ENCODE peak calls at places on chromosomes 16 and 17, in four cellular contexts. X, S, W and V are unnamed samples.

GRCh38 chr17:1398900-1399299 is 1.1 kb downstream of the YWHAE start:
- DNase-seq in X (no peak), S (no peak), W (no peak), V (peak)

GRCh38 chr17:44170499-44171201 is at the start of gene ASB16:
- DNase-seq in X (no peak), S (no peak), W (peak), V (no peak)

GRCh38 chr16:81838794-81839193 is 59.7 kb downstream of the PLCG2 start:
- DNase-seq in X (no peak), S (no peak), W (no peak), V (no peak)

GRCh38 chr16:30609002-30609927 is 924 bp downstream of the ZNF689 start:
- DNase-seq in X (no peak), S (peak), W (peak), V (no peak)

GRCh38 chr16:56460101-56460500 is 8.7 kb downstream of the OGFOD1 start:
- DNase-seq in X (no peak), S (no peak), W (no peak), V (no peak)

GRCh38 chr17:55816532-55817272 is 65.9 kb downstream of the PCTP start:
- DNase-seq in X (no peak), S (no peak), W (no peak), V (no peak)

GRCh38 chr17:5272313-5272712 is 9.8 kb upstream of the RABEP1 start:
- DNase-seq in X (no peak), S (no peak), W (no peak), V (no peak)

GRCh38 chr17:41814195-41814594 is 1.4 kb downstream of the FKBP10 start:
- DNase-seq in X (no peak), S (no peak), W (no peak), V (no peak)

GRCh38 chr17:49696233-49696761 is 11.5 kb downstream of the SLC35B1 start:
- DNase-seq in X (no peak), S (no peak), W (no peak), V (no peak)

GRCh38 chr16:445566-445965 is 20.1 kb downstream of the RAB11FIP3 start:
- DNase-seq in X (no peak), S (no peak), W (no peak), V (no peak)

GRCh38 chr16:55044366-55044975 is 113.8 kb downstream of the IRX5 start:
- DNase-seq in X (no peak), S (no peak), W (no peak), V (no peak)

GRCh38 chr16:81521141-81521626 is 76.6 kb downstream of the CMIP start:
- DNase-seq in X (no peak), S (no peak), W (no peak), V (peak)

GRCh38 chr16:726438-727290 is at the start of the genes CCDC78 and HAGHL:
- DNase-seq in X (no peak), S (no peak), W (no peak), V (peak)

GRCh38 chr17:4174556-4174955 is 31.6 kb downstream of the CYB5D2 start:
- DNase-seq in X (no peak), S (no peak), W (no peak), V (no peak)

GRCh38 chr17:15262291-15263205 is 2.6 kb downstream of the PMP22 start:
- DNase-seq in X (peak), S (peak), W (no peak), V (peak)

GRCh38 chr16:85395207-85395912 is 217.8 kb upstream of the GSE1 start:
- DNase-seq in X (peak), S (peak), W (peak), V (no peak)

GRCh38 chr16:56911771-56912541 is 20.0 kb upstream of the HERPUD1 start:
- DNase-seq in X (no peak), S (no peak), W (no peak), V (no peak)

GRCh38 chr17:19630651-19631050 is 17.9 kb upstream of the ALDH3A2 start:
- DNase-seq in X (no peak), S (no peak), W (no peak), V (no peak)

GRCh38 chr16:49312389-49312990 is 30.9 kb upstream of the CBLN1 start:
- DNase-seq in X (no peak), S (no peak), W (peak), V (no peak)

GRCh38 chr17:83186226-83186625 is 106.8 kb downstream of the METRNL start:
- DNase-seq in X (no peak), S (peak), W (no peak), V (no peak)

GRCh38 chr16:81901483-81901882 is 109.8 kb downstream of the SDR42E1 start:
- DNase-seq in X (no peak), S (no peak), W (no peak), V (no peak)

GRCh38 chr17:68572138-68572842 is 28.9 kb downstream of the FAM20A start:
- DNase-seq in X (no peak), S (no peak), W (no peak), V (no peak)

GRCh38 chr16:29775742-29776408 is 2.2 kb upstream of the ZG16 start:
- DNase-seq in X (no peak), S (no peak), W (no peak), V (no peak)

GRCh38 chr17:5034651-5035050 is 575 bp downstream of the SLC52A1 start:
- DNase-seq in X (no peak), S (no peak), W (no peak), V (no peak)

GRCh38 chr16:8173111-8173644 is 417.1 kb downstream of the TMEM114 start:
- DNase-seq in X (no peak), S (peak), W (peak), V (no peak)

GRCh38 chr17:67673006-67673405 is 44.7 kb upstream of the NOL11 start:
- DNase-seq in X (no peak), S (no peak), W (no peak), V (no peak)

GRCh38 chr17:38893612-38894011 is 23.8 kb downstream of the LASP1 start:
- DNase-seq in X (no peak), S (no peak), W (no peak), V (no peak)

GRCh38 chr16:19513377-19514053 is 8.4 kb downstream of the GDE1 start:
- DNase-seq in X (no peak), S (no peak), W (no peak), V (no peak)

GRCh38 chr16:25298165-25298872 is 40.7 kb upstream of the ZKSCAN2 start:
- DNase-seq in X (no peak), S (no peak), W (peak), V (no peak)

GRCh38 chr16:23959069-23959800 is 123.5 kb downstream of the PRKCB start:
- DNase-seq in X (no peak), S (no peak), W (no peak), V (no peak)

GRCh38 chr17:9350083-9350482 is 225.5 kb downstream of the STX8 start:
- DNase-seq in X (peak), S (no peak), W (no peak), V (no peak)

GRCh38 chr16:15567823-15568222 is 75.1 kb downstream of the MARF1 start:
- DNase-seq in X (no peak), S (no peak), W (no peak), V (no peak)

GRCh38 chr17:31825961-31826691 is 32.9 kb downstream of the COPRS start:
- DNase-seq in X (no peak), S (peak), W (no peak), V (no peak)

GRCh38 chr16:69615528-69615927 is 49.8 kb downstream of the NFAT5 start:
- DNase-seq in X (no peak), S (no peak), W (no peak), V (no peak)

GRCh38 chr16:68310441-68311315 is at the start of the genes PRMT7 and SLC7A6OS:
- DNase-seq in X (peak), S (peak), W (peak), V (peak)